ENCODE peak calls at places on chromosome 15, in eight cellular contexts. One of them, this sample, is unnamed.
A peak's percentile ranks its signal among the peaks of the same experiment; 100 is the strongest.

GRCh38 chr15:36529296-36530011 is 50.0 kb upstream of the CDIN1 start:
- DNase-seq in stomach: no peak
- DNase-seq in sigmoid colon: no peak
- DNase-seq in ovary: no peak
- DNase-seq in upper lobe of left lung: no peak
- DNase-seq in body of pancreas: no peak
- DNase-seq in Peyer's patch: no peak
- DNase-seq in endothelial cell of umbilical vein: no peak
- DNase-seq in this sample: no peak

GRCh38 chr15:89221543-89221942 is at the start of gene RLBP1:
- DNase-seq in stomach: no peak
- DNase-seq in sigmoid colon: no peak
- DNase-seq in ovary: no peak
- DNase-seq in upper lobe of left lung: no peak
- DNase-seq in body of pancreas: no peak
- DNase-seq in Peyer's patch: no peak
- DNase-seq in endothelial cell of umbilical vein: no peak
- DNase-seq in this sample: no peak

GRCh38 chr15:37094542-37095196 is 5.7 kb downstream of the MEIS2 start:
- DNase-seq in stomach: no peak
- DNase-seq in sigmoid colon: no peak
- DNase-seq in ovary: no peak
- DNase-seq in upper lobe of left lung: no peak
- DNase-seq in body of pancreas: no peak
- DNase-seq in Peyer's patch: no peak
- DNase-seq in endothelial cell of umbilical vein: peak; percentile 35
- DNase-seq in this sample: peak; percentile 15

GRCh38 chr15:39583586-39584265 is 2.8 kb downstream of the THBS1 start:
- DNase-seq in stomach: no peak
- DNase-seq in sigmoid colon: peak; percentile 70
- DNase-seq in ovary: no peak
- DNase-seq in upper lobe of left lung: no peak
- DNase-seq in body of pancreas: no peak
- DNase-seq in Peyer's patch: no peak
- DNase-seq in endothelial cell of umbilical vein: peak; percentile 60
- DNase-seq in this sample: no peak

GRCh38 chr15:86231864-86232801 is 152.5 kb downstream of the AGBL1 start:
- DNase-seq in stomach: no peak
- DNase-seq in sigmoid colon: no peak
- DNase-seq in ovary: no peak
- DNase-seq in upper lobe of left lung: peak; percentile 23
- DNase-seq in body of pancreas: peak; percentile 28
- DNase-seq in Peyer's patch: no peak
- DNase-seq in endothelial cell of umbilical vein: no peak
- DNase-seq in this sample: peak; percentile 6

GRCh38 chr15:69978603-69979002 is 119.1 kb downstream of the TLE3 start:
- DNase-seq in stomach: no peak
- DNase-seq in sigmoid colon: no peak
- DNase-seq in ovary: no peak
- DNase-seq in upper lobe of left lung: no peak
- DNase-seq in body of pancreas: no peak
- DNase-seq in Peyer's patch: no peak
- DNase-seq in endothelial cell of umbilical vein: no peak
- DNase-seq in this sample: no peak

GRCh38 chr15:55267401-55268053 is 22.1 kb downstream of the RAB27A start:
- DNase-seq in stomach: peak; percentile 50
- DNase-seq in sigmoid colon: no peak
- DNase-seq in ovary: no peak
- DNase-seq in upper lobe of left lung: peak; percentile 23
- DNase-seq in body of pancreas: no peak
- DNase-seq in Peyer's patch: peak; percentile 81
- DNase-seq in endothelial cell of umbilical vein: peak; percentile 55
- DNase-seq in this sample: no peak

GRCh38 chr15:73078722-73079121 is 26.5 kb downstream of the NEO1 start:
- DNase-seq in stomach: peak; percentile 45
- DNase-seq in sigmoid colon: no peak
- DNase-seq in ovary: no peak
- DNase-seq in upper lobe of left lung: no peak
- DNase-seq in body of pancreas: no peak
- DNase-seq in Peyer's patch: no peak
- DNase-seq in endothelial cell of umbilical vein: no peak
- DNase-seq in this sample: no peak

GRCh38 chr15:47741082-47741481 is 23.8 kb downstream of the SEMA6D start:
- DNase-seq in stomach: no peak
- DNase-seq in sigmoid colon: no peak
- DNase-seq in ovary: no peak
- DNase-seq in upper lobe of left lung: no peak
- DNase-seq in body of pancreas: no peak
- DNase-seq in Peyer's patch: no peak
- DNase-seq in endothelial cell of umbilical vein: no peak
- DNase-seq in this sample: no peak

GRCh38 chr15:90598679-90599078 is 69.0 kb downstream of the CRTC3 start:
- DNase-seq in stomach: no peak
- DNase-seq in sigmoid colon: no peak
- DNase-seq in ovary: no peak
- DNase-seq in upper lobe of left lung: peak; percentile 24
- DNase-seq in body of pancreas: no peak
- DNase-seq in Peyer's patch: no peak
- DNase-seq in endothelial cell of umbilical vein: no peak
- DNase-seq in this sample: no peak

GRCh38 chr15:48307586-48307985 is 23.6 kb upstream of the DUT start:
- DNase-seq in stomach: no peak
- DNase-seq in sigmoid colon: no peak
- DNase-seq in ovary: no peak
- DNase-seq in upper lobe of left lung: no peak
- DNase-seq in body of pancreas: no peak
- DNase-seq in Peyer's patch: no peak
- DNase-seq in endothelial cell of umbilical vein: no peak
- DNase-seq in this sample: no peak

GRCh38 chr15:41559489-41560177 is 621 bp downstream of the TYRO3 start:
- DNase-seq in stomach: no peak
- DNase-seq in sigmoid colon: no peak
- DNase-seq in ovary: peak; percentile 66
- DNase-seq in upper lobe of left lung: no peak
- DNase-seq in body of pancreas: peak; percentile 31
- DNase-seq in Peyer's patch: no peak
- DNase-seq in endothelial cell of umbilical vein: no peak
- DNase-seq in this sample: peak; percentile 45

GRCh38 chr15:88913017-88913849 is at the start of gene MFGE8:
- DNase-seq in stomach: peak; percentile 54
- DNase-seq in sigmoid colon: peak; percentile 85
- DNase-seq in ovary: peak; percentile 80
- DNase-seq in upper lobe of left lung: peak; percentile 95
- DNase-seq in body of pancreas: peak; percentile 53
- DNase-seq in Peyer's patch: peak; percentile 58
- DNase-seq in endothelial cell of umbilical vein: peak; percentile 70
- DNase-seq in this sample: no peak

GRCh38 chr15:91224750-91225380 is 124.8 kb downstream of the SV2B start:
- DNase-seq in stomach: no peak
- DNase-seq in sigmoid colon: no peak
- DNase-seq in ovary: no peak
- DNase-seq in upper lobe of left lung: no peak
- DNase-seq in body of pancreas: peak; percentile 16
- DNase-seq in Peyer's patch: no peak
- DNase-seq in endothelial cell of umbilical vein: peak; percentile 54
- DNase-seq in this sample: peak; percentile 10

GRCh38 chr15:93460717-93461116 is 371.7 kb upstream of the RGMA start:
- DNase-seq in stomach: no peak
- DNase-seq in sigmoid colon: no peak
- DNase-seq in ovary: no peak
- DNase-seq in upper lobe of left lung: no peak
- DNase-seq in body of pancreas: no peak
- DNase-seq in Peyer's patch: no peak
- DNase-seq in endothelial cell of umbilical vein: no peak
- DNase-seq in this sample: no peak

GRCh38 chr15:78880242-78880533 is 7.5 kb downstream of the MORF4L1 start:
- DNase-seq in stomach: no peak
- DNase-seq in sigmoid colon: no peak
- DNase-seq in ovary: no peak
- DNase-seq in upper lobe of left lung: no peak
- DNase-seq in body of pancreas: no peak
- DNase-seq in Peyer's patch: no peak
- DNase-seq in endothelial cell of umbilical vein: no peak
- DNase-seq in this sample: no peak

GRCh38 chr15:89104172-89104564 is 15.9 kb downstream of the ABHD2 start:
- DNase-seq in stomach: no peak
- DNase-seq in sigmoid colon: peak; percentile 57
- DNase-seq in ovary: no peak
- DNase-seq in upper lobe of left lung: no peak
- DNase-seq in body of pancreas: no peak
- DNase-seq in Peyer's patch: no peak
- DNase-seq in endothelial cell of umbilical vein: no peak
- DNase-seq in this sample: no peak

GRCh38 chr15:93029613-93030429 is 59.2 kb downstream of the RGMA start:
- DNase-seq in stomach: no peak
- DNase-seq in sigmoid colon: peak; percentile 68
- DNase-seq in ovary: peak; percentile 46
- DNase-seq in upper lobe of left lung: peak; percentile 63
- DNase-seq in body of pancreas: peak; percentile 12
- DNase-seq in Peyer's patch: no peak
- DNase-seq in endothelial cell of umbilical vein: peak; percentile 28
- DNase-seq in this sample: no peak

GRCh38 chr15:74131618-74132191 is 1.3 kb downstream of the ISLR2 start:
- DNase-seq in stomach: no peak
- DNase-seq in sigmoid colon: no peak
- DNase-seq in ovary: no peak
- DNase-seq in upper lobe of left lung: no peak
- DNase-seq in body of pancreas: no peak
- DNase-seq in Peyer's patch: no peak
- DNase-seq in endothelial cell of umbilical vein: no peak
- DNase-seq in this sample: no peak

GRCh38 chr15:45522179-45522930 is at the start of gene SLC30A4:
- DNase-seq in stomach: peak; percentile 67
- DNase-seq in sigmoid colon: peak; percentile 86
- DNase-seq in ovary: peak; percentile 72
- DNase-seq in upper lobe of left lung: peak; percentile 95
- DNase-seq in body of pancreas: peak; percentile 67
- DNase-seq in Peyer's patch: peak; percentile 66
- DNase-seq in endothelial cell of umbilical vein: peak; percentile 68
- DNase-seq in this sample: peak; percentile 88
- TF ChIP-seq POLR2A in stomach: no peak
- TF ChIP-seq POLR2A in sigmoid colon: no peak
- TF ChIP-seq POLR2A in ovary: peak; percentile 28
- TF ChIP-seq POLR2A in upper lobe of left lung: peak; percentile 63
- TF ChIP-seq POLR2A in body of pancreas: no peak
- TF ChIP-seq POLR2A in Peyer's patch: peak; percentile 94
- TF ChIP-seq POLR2A in endothelial cell of umbilical vein: no peak
- TF ChIP-seq POLR2A in this sample: peak; percentile 75

GRCh38 chr15:63048115-63048985 is 5.8 kb downstream of the TPM1 start:
- DNase-seq in stomach: peak; percentile 93
- DNase-seq in sigmoid colon: peak; percentile 96
- DNase-seq in ovary: peak; percentile 95
- DNase-seq in upper lobe of left lung: peak; percentile 99
- DNase-seq in body of pancreas: peak; percentile 94
- DNase-seq in Peyer's patch: peak; percentile 85
- DNase-seq in endothelial cell of umbilical vein: peak; percentile 94
- DNase-seq in this sample: peak; percentile 71
- TF ChIP-seq POLR2A in stomach: no peak
- TF ChIP-seq POLR2A in sigmoid colon: peak; percentile 11
- TF ChIP-seq POLR2A in ovary: peak; percentile 37
- TF ChIP-seq POLR2A in upper lobe of left lung: peak; percentile 84
- TF ChIP-seq POLR2A in body of pancreas: peak; percentile 73
- TF ChIP-seq POLR2A in Peyer's patch: peak; percentile 89
- TF ChIP-seq POLR2A in endothelial cell of umbilical vein: peak; percentile 66
- TF ChIP-seq POLR2A in this sample: peak; percentile 67

GRCh38 chr15:27853624-27854455 is 245.3 kb downstream of the OCA2 start:
- DNase-seq in stomach: peak; percentile 9
- DNase-seq in sigmoid colon: no peak
- DNase-seq in ovary: no peak
- DNase-seq in upper lobe of left lung: no peak
- DNase-seq in body of pancreas: no peak
- DNase-seq in Peyer's patch: no peak
- DNase-seq in endothelial cell of umbilical vein: no peak
- DNase-seq in this sample: no peak
- TF ChIP-seq POLR2A in stomach: no peak
- TF ChIP-seq POLR2A in sigmoid colon: no peak
- TF ChIP-seq POLR2A in ovary: no peak
- TF ChIP-seq POLR2A in upper lobe of left lung: no peak
- TF ChIP-seq POLR2A in body of pancreas: no peak
- TF ChIP-seq POLR2A in Peyer's patch: no peak
- TF ChIP-seq POLR2A in endothelial cell of umbilical vein: no peak
- TF ChIP-seq POLR2A in this sample: no peak

GRCh38 chr15:75577401-75578205 is 1.5 kb downstream of the PTPN9 start:
- DNase-seq in stomach: no peak
- DNase-seq in sigmoid colon: peak; percentile 66
- DNase-seq in ovary: no peak
- DNase-seq in upper lobe of left lung: no peak
- DNase-seq in body of pancreas: no peak
- DNase-seq in Peyer's patch: no peak
- DNase-seq in endothelial cell of umbilical vein: peak; percentile 26
- DNase-seq in this sample: no peak

GRCh38 chr15:75578948-75579908 is at the start of gene PTPN9:
- DNase-seq in stomach: peak; percentile 77
- DNase-seq in sigmoid colon: peak; percentile 88
- DNase-seq in ovary: peak; percentile 85
- DNase-seq in upper lobe of left lung: peak; percentile 94
- DNase-seq in body of pancreas: peak; percentile 68
- DNase-seq in Peyer's patch: peak; percentile 82
- DNase-seq in endothelial cell of umbilical vein: peak; percentile 73
- DNase-seq in this sample: peak; percentile 33

GRCh38 chr15:75583689-75584088 is 4.6 kb upstream of the PTPN9 start:
- DNase-seq in stomach: no peak
- DNase-seq in sigmoid colon: no peak
- DNase-seq in ovary: no peak
- DNase-seq in upper lobe of left lung: no peak
- DNase-seq in body of pancreas: no peak
- DNase-seq in Peyer's patch: no peak
- DNase-seq in endothelial cell of umbilical vein: no peak
- DNase-seq in this sample: no peak

GRCh38 chr15:75573643-75574384 is 5.3 kb downstream of the PTPN9 start:
- DNase-seq in stomach: no peak
- DNase-seq in sigmoid colon: no peak
- DNase-seq in ovary: no peak
- DNase-seq in upper lobe of left lung: no peak
- DNase-seq in body of pancreas: no peak
- DNase-seq in Peyer's patch: no peak
- DNase-seq in endothelial cell of umbilical vein: no peak
- DNase-seq in this sample: no peak

DNA sequence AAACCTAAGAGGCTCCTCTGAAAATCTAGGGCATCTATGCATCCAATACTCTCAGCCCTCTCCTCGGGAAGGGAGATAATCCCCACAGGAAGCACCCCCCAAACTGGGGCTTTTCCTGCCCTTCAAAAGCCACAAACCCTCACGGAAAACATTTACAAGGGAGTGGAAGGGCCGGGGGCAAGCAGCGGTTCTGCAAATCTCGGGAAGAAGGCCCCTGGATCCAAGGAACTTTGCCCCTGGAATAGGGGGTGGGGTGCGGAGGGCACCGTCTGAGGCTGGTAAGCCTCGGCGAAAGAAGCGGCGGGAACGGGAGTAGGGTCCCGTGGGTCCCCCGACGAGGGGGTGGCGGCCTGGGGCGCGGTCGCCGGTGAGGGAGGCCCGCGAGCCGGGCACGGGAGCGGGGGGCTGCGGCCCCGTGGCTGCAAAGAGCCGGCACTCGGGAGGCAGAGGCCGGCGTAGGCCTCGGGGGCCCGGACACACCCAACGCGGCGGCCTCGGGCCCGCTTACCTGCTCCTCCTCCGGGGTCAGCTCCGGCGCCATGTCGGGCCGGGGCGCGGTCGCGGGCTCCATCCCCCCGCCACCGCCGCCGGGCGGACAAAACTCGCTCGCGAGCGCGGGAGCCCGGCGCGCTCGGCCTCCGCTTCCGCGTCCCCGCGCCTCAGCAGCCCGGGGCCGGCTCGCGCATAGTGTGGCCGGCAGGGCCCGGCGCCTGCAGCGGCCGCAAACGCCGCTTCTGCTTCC is 738 bp downstream of the PTPN9 start:
- DNase-seq in stomach: peak; percentile 44
- DNase-seq in sigmoid colon: no peak
- DNase-seq in ovary: peak; percentile 30
- DNase-seq in upper lobe of left lung: peak; percentile 90
- DNase-seq in body of pancreas: peak; percentile 25
- DNase-seq in Peyer's patch: no peak
- DNase-seq in endothelial cell of umbilical vein: peak; percentile 11
- DNase-seq in this sample: peak; percentile 14
- TF ChIP-seq POLR2A in stomach: no peak
- TF ChIP-seq POLR2A in sigmoid colon: no peak
- TF ChIP-seq POLR2A in ovary: no peak
- TF ChIP-seq POLR2A in upper lobe of left lung: no peak
- TF ChIP-seq POLR2A in body of pancreas: no peak
- TF ChIP-seq POLR2A in Peyer's patch: peak; percentile 12
- TF ChIP-seq POLR2A in endothelial cell of umbilical vein: peak; percentile 40
- TF ChIP-seq POLR2A in this sample: peak; percentile 35

This sample was measured in H54.